ENCODE peak calls at places on chromosomes 7 and 10, in seven cellular contexts. J is NAMALWA; G is brain microvascular endothelial cell; X is D341Med; P is activated CD4-positive, alpha-beta T cell treated with anti-CD3 and anti-CD28 coated beads for 1 hour; R is ELF-1; Y is AG08395. O is an unnamed sample.
A peak's percentile ranks its signal among the peaks of the same experiment; 100 is the strongest.

GRCh38 chr7:135410546-135410942 is 99.4 kb downstream of the CNOT4 start:
- DNase-seq in R (no peak), P (no peak), J (no peak), X (no peak), Y (no peak), G (no peak), O (no peak)

GRCh38 chr10:48773580-48773979 is 88.9 kb downstream of the WDFY4 start:
- DNase-seq in R (no peak), P (no peak), Y (no peak), J (no peak), X (peak; percentile 21), G (no peak), O (no peak)

GRCh38 chr7:108592633-108593277 is 23.1 kb downstream of the DNAJB9 start:
- DNase-seq in Y (no peak), J (no peak), G (no peak), X (peak; percentile 70), P (no peak), R (no peak), O (no peak)

GRCh38 chr10:101835406-101835805 is 8.2 kb downstream of the KCNIP2 start:
- DNase-seq in R (no peak), Y (no peak), P (no peak), X (no peak), G (no peak), J (no peak), O (no peak)

GRCh38 chr7:143389316-143390097 is 8.4 kb downstream of the ZYX start:
- DNase-seq in P (no peak), X (no peak), Y (no peak), G (no peak), J (no peak), R (no peak), O (no peak)

GRCh38 chr7:6385110-6385792 is 62.5 kb downstream of the DAGLB start:
- DNase-seq in P (no peak), R (no peak), G (peak; percentile 72), J (no peak), X (no peak), Y (peak; percentile 89), O (peak; percentile 73)

GRCh38 chr10:76558586-76558985 is 1079.0 kb downstream of the KCNMA1 start:
- DNase-seq in P (no peak), Y (peak; percentile 40), G (peak; percentile 52), X (no peak), J (no peak), R (no peak), O (no peak)

GRCh38 chr7:128860158-128861073 is 2.2 kb upstream of the ATP6V1F start:
- DNase-seq in R (peak; percentile 24), G (no peak), P (no peak), X (no peak), Y (peak; percentile 67), J (peak; percentile 51), O (peak; percentile 48)

GRCh38 chr7:105473163-105473562 is 48.9 kb downstream of the PUS7 start:
- DNase-seq in P (no peak), G (peak; percentile 71), Y (no peak), X (no peak), R (no peak), J (no peak), O (no peak)

GRCh38 chr7:80347173-80347572 is 164.7 kb downstream of the GNAT3 start:
- DNase-seq in R (no peak), J (no peak), X (no peak), P (no peak), Y (peak; percentile 32), G (no peak), O (no peak)

GRCh38 chr7:139914306-139914747 is 85.3 kb downstream of the TBXAS1 start:
- DNase-seq in J (no peak), G (peak; percentile 18), P (no peak), Y (peak; percentile 32), X (no peak), R (no peak), O (peak; percentile 40)

GRCh38 chr7:110544199-110544598 is 546.7 kb upstream of the LRRN3 start:
- DNase-seq in G (no peak), R (no peak), P (no peak), J (no peak), Y (no peak), X (no peak), O (no peak)

GRCh38 chr10:114271779-114272167 is 32.7 kb downstream of the VWA2 start:
- DNase-seq in Y (peak; percentile 93), R (peak; percentile 51), G (peak; percentile 94), X (no peak), P (no peak), J (no peak), O (peak; percentile 87)

GRCh38 chr7:143429770-143430698 is 13.2 kb upstream of the TAS2R60 start:
- DNase-seq in R (no peak), P (no peak), J (no peak), Y (no peak), X (no peak), G (no peak), O (no peak)

GRCh38 chr7:19557726-19558470 is 150.9 kb downstream of the POLR1F start:
- DNase-seq in G (peak; percentile 40), Y (no peak), X (no peak), R (no peak), J (no peak), P (no peak), O (no peak)

GRCh38 chr10:49474901-49475300 is 64.0 kb downstream of the ERCC6 start:
- DNase-seq in P (no peak), Y (no peak), R (no peak), J (no peak), X (no peak), G (peak; percentile 42), O (no peak)

GRCh38 chr7:151844080-151844827 is 32.7 kb downstream of the PRKAG2 start:
- DNase-seq in P (no peak), R (no peak), X (no peak), J (no peak), G (peak; percentile 91), Y (peak; percentile 27), O (peak; percentile 59)

GRCh38 chr10:29041512-29042150 is 247.2 kb upstream of the LYZL1 start:
- DNase-seq in P (no peak), J (no peak), X (no peak), G (no peak), R (no peak), Y (peak; percentile 24), O (no peak)

GRCh38 chr10:76444034-76444800 is 1012.8 kb downstream of the LRMDA start:
- DNase-seq in R (no peak), Y (no peak), G (no peak), P (no peak), X (no peak), J (no peak), O (no peak)

GRCh38 chr7:22561895-22562593 is 62.1 kb upstream of the STEAP1B start:
- DNase-seq in P (no peak), J (no peak), X (no peak), Y (no peak), R (peak; percentile 65), G (peak; percentile 52), O (no peak)

GRCh38 chr10:75875740-75876139 is 444.3 kb downstream of the LRMDA start:
- DNase-seq in X (no peak), G (no peak), Y (no peak), P (no peak), J (no peak), R (no peak), O (no peak)

GRCh38 chr10:44011603-44011981 is 362.9 kb upstream of the ZNF32 start:
- DNase-seq in G (no peak), R (no peak), P (no peak), J (no peak), X (no peak), Y (no peak), O (no peak)

GRCh38 chr7:117435475-117436043 is 8.3 kb upstream of the ASZ1 start:
- DNase-seq in G (no peak), Y (no peak), X (no peak), R (no peak), J (no peak), P (no peak), O (no peak)

GRCh38 chr7:100465702-100466311 is 1.7 kb upstream of the SPACDR start:
- DNase-seq in Y (peak; percentile 91), P (no peak), G (peak; percentile 45), R (peak; percentile 68), J (no peak), X (peak; percentile 86), O (peak; percentile 91)

GRCh38 chr10:79022565-79023488 is 45.9 kb upstream of the ZMIZ1 start:
- DNase-seq in J (peak; percentile 56), G (no peak), P (no peak), R (peak; percentile 83), X (peak; percentile 33), Y (no peak), O (peak; percentile 58)

GRCh38 chr10:129583831-129584230 is 116.8 kb downstream of the MGMT start:
- DNase-seq in G (no peak), J (no peak), Y (no peak), P (no peak), R (no peak), X (no peak), O (no peak)

GRCh38 chr10:30999084-30999712 is 32.5 kb downstream of the ZNF438 start:
- DNase-seq in G (peak; percentile 27), R (no peak), X (no peak), Y (no peak), P (no peak), J (no peak), O (no peak)

GRCh38 chr10:91901784-91902677 is 7.3 kb downstream of the FGFBP3 start:
- DNase-seq in G (peak; percentile 97), R (no peak), X (no peak), P (peak; percentile 26), J (no peak), Y (peak; percentile 69), O (peak; percentile 70)

GRCh38 chr7:711967-712600 is 14.4 kb upstream of the DNAAF5 start:
- DNase-seq in Y (no peak), G (no peak), X (peak; percentile 39), P (no peak), R (no peak), J (no peak), O (peak; percentile 54)

GRCh38 chr10:101273330-101273729 is 44.1 kb upstream of the LBX1 start:
- DNase-seq in G (no peak), P (no peak), Y (no peak), R (no peak), J (no peak), X (no peak), O (no peak)

GRCh38 chr7:156927571-156928405 is 21.7 kb upstream of the NOM1 start:
- DNase-seq in P (no peak), J (peak; percentile 51), X (no peak), Y (no peak), R (no peak), G (no peak), O (no peak)

GRCh38 chr7:148664319-148664718 is 34.4 kb upstream of the CUL1 start:
- DNase-seq in R (no peak), G (peak; percentile 88), P (no peak), X (no peak), J (no peak), Y (peak; percentile 25), O (peak; percentile 29)

GRCh38 chr7:120805636-120806388 is 52.1 kb downstream of the TSPAN12 start:
- DNase-seq in J (peak; percentile 93), P (no peak), Y (peak; percentile 67), G (peak; percentile 52), X (peak; percentile 63), R (peak; percentile 42), O (peak; percentile 52)

GRCh38 chr10:70587045-70587658 is 15.4 kb downstream of the PRF1 start:
- DNase-seq in J (no peak), R (no peak), Y (no peak), X (no peak), G (no peak), P (no peak), O (no peak)

GRCh38 chr10:51176976-51177690 is 102.8 kb downstream of the PRKG1 start:
- DNase-seq in R (no peak), Y (peak; percentile 49), P (no peak), G (peak; percentile 24), X (no peak), J (no peak), O (peak; percentile 34)

GRCh38 chr7:40580776-40581175 is 446.0 kb downstream of the SUGCT start:
- DNase-seq in R (no peak), Y (no peak), J (no peak), G (no peak), X (no peak), P (no peak), O (no peak)

GRCh38 chr7:137670521-137671064 is 176.2 kb downstream of the DGKI start:
- DNase-seq in X (peak; percentile 44), J (no peak), Y (peak; percentile 68), R (no peak), G (peak; percentile 38), P (no peak), O (no peak)

GRCh38 chr10:128500642-128501041 is 374.4 kb upstream of the MKI67 start:
- DNase-seq in P (no peak), J (no peak), R (no peak), Y (no peak), G (no peak), X (no peak), O (no peak)

O was measured in AG08396.